ENCODE peak calls at places on chromosomes 5 and 9, in four cellular contexts. One of them, this sample, is unnamed.

GRCh38 chr5:81183811-81184748 is 49.0 kb upstream of the CKMT2 start:
- DNase-seq in fibroblast of lung: no peak
- DNase-seq in neural crest cell: no peak
- DNase-seq in KBM-7: no peak
- DNase-seq in this sample: no peak

GRCh38 chr5:157447246-157447645 is 12.8 kb upstream of the NIPAL4 start:
- DNase-seq in fibroblast of lung: no peak
- DNase-seq in neural crest cell: no peak
- DNase-seq in KBM-7: no peak
- DNase-seq in this sample: no peak

GRCh38 chr9:113854310-113854709 is 21.8 kb upstream of the ZNF618 start:
- DNase-seq in fibroblast of lung: no peak
- DNase-seq in neural crest cell: no peak
- DNase-seq in KBM-7: no peak
- DNase-seq in this sample: no peak

GRCh38 chr9:25117791-25118190 is 560.5 kb downstream of the TUSC1 start:
- DNase-seq in fibroblast of lung: no peak
- DNase-seq in neural crest cell: no peak
- DNase-seq in KBM-7: no peak
- DNase-seq in this sample: no peak

GRCh38 chr5:5270958-5271605 is 131.0 kb downstream of the ADAMTS16 start:
- DNase-seq in fibroblast of lung: peak
- DNase-seq in neural crest cell: peak
- DNase-seq in KBM-7: no peak
- DNase-seq in this sample: peak

GRCh38 chr9:73979894-73980264 is 517.3 kb upstream of the RORB start:
- DNase-seq in fibroblast of lung: no peak
- DNase-seq in neural crest cell: no peak
- DNase-seq in KBM-7: no peak
- DNase-seq in this sample: no peak

GRCh38 chr9:137464291-137464999 is 5.3 kb upstream of the NSMF start:
- DNase-seq in fibroblast of lung: no peak
- DNase-seq in neural crest cell: no peak
- DNase-seq in KBM-7: no peak
- DNase-seq in this sample: no peak

GRCh38 chr5:174310243-174310642 is 264.7 kb downstream of the NSG2 start:
- DNase-seq in fibroblast of lung: no peak
- DNase-seq in neural crest cell: no peak
- DNase-seq in KBM-7: no peak
- DNase-seq in this sample: no peak

GRCh38 chr9:82893549-82893948 is 169.4 kb downstream of the RASEF start:
- DNase-seq in fibroblast of lung: no peak
- DNase-seq in neural crest cell: no peak
- DNase-seq in KBM-7: no peak
- DNase-seq in this sample: no peak

GRCh38 chr5:43616535-43616934 is 13.6 kb downstream of the NNT start:
- DNase-seq in fibroblast of lung: no peak
- DNase-seq in neural crest cell: no peak
- DNase-seq in KBM-7: no peak
- DNase-seq in this sample: no peak

GRCh38 chr5:148541054-148541835 is 113.1 kb downstream of the HTR4 start:
- DNase-seq in fibroblast of lung: no peak
- DNase-seq in neural crest cell: no peak
- DNase-seq in KBM-7: no peak
- DNase-seq in this sample: no peak

GRCh38 chr5:80255425-80255751 is 460 bp downstream of the SERINC5 start:
- DNase-seq in fibroblast of lung: peak
- DNase-seq in neural crest cell: peak
- DNase-seq in KBM-7: peak
- DNase-seq in this sample: peak

GRCh38 chr5:60872892-60873291 is 28.8 kb upstream of the ELOVL7 start:
- DNase-seq in fibroblast of lung: no peak
- DNase-seq in neural crest cell: no peak
- DNase-seq in KBM-7: no peak
- DNase-seq in this sample: no peak

GRCh38 chr5:43041131-43041668 is 1.1 kb upstream of the ANXA2R start:
- DNase-seq in fibroblast of lung: no peak
- DNase-seq in neural crest cell: no peak
- DNase-seq in KBM-7: no peak
- DNase-seq in this sample: peak

GRCh38 chr5:100479079-100479688 is 56.0 kb upstream of the FAM174A start:
- DNase-seq in fibroblast of lung: peak
- DNase-seq in neural crest cell: no peak
- DNase-seq in KBM-7: no peak
- DNase-seq in this sample: no peak

GRCh38 chr5:165035520-165035919 is 1530.1 kb downstream of the MAT2B start:
- DNase-seq in fibroblast of lung: peak
- DNase-seq in neural crest cell: no peak
- DNase-seq in KBM-7: no peak
- DNase-seq in this sample: no peak

GRCh38 chr5:126009566-126009965 is 413.6 kb upstream of the GRAMD2B start:
- DNase-seq in fibroblast of lung: no peak
- DNase-seq in neural crest cell: no peak
- DNase-seq in KBM-7: no peak
- DNase-seq in this sample: no peak

GRCh38 chr5:81212211-81212687 is 20.9 kb upstream of the CKMT2 start:
- DNase-seq in fibroblast of lung: no peak
- DNase-seq in neural crest cell: no peak
- DNase-seq in KBM-7: no peak
- DNase-seq in this sample: no peak